ENCODE peak calls at places on chromosomes 13 and 19, in four cellular contexts. One of them, this sample, is unnamed.

GRCh38 chr19:54473071-54473941 is at the start of gene CDC42EP5:
- DNase-seq in right lobe of liver: peak; percentile 68
- DNase-seq in body of pancreas: peak; percentile 54
- DNase-seq in A549: no peak
- DNase-seq in this sample: no peak

GRCh38 chr13:43916828-43917227 is 37.1 kb downstream of the LACC1 start:
- DNase-seq in body of pancreas: no peak
- DNase-seq in A549: no peak
- DNase-seq in right lobe of liver: no peak
- DNase-seq in this sample: no peak

GRCh38 chr13:94708031-94708571 is 4.2 kb downstream of the SOX21 start:
- DNase-seq in A549: no peak
- DNase-seq in right lobe of liver: no peak
- DNase-seq in body of pancreas: no peak
- DNase-seq in this sample: peak; percentile 26

GRCh38 chr19:44925114-44925891 is 10.9 kb downstream of the APOC1 start:
- DNase-seq in body of pancreas: peak; percentile 47
- DNase-seq in A549: no peak
- DNase-seq in right lobe of liver: peak; percentile 97
- DNase-seq in this sample: no peak

GRCh38 chr13:99421271-99421670 is 80.0 kb upstream of the TM9SF2 start:
- DNase-seq in body of pancreas: no peak
- DNase-seq in A549: no peak
- DNase-seq in right lobe of liver: no peak
- DNase-seq in this sample: no peak

GRCh38 chr19:50556236-50557008 is 11.8 kb downstream of the LRRC4B start:
- DNase-seq in A549: peak; percentile 88
- DNase-seq in body of pancreas: peak; percentile 58
- DNase-seq in right lobe of liver: peak; percentile 67
- DNase-seq in this sample: peak; percentile 69

GRCh38 chr19:737591-738093 is 13.3 kb upstream of the MISP start:
- DNase-seq in A549: peak; percentile 45
- DNase-seq in body of pancreas: peak; percentile 43
- DNase-seq in right lobe of liver: no peak
- DNase-seq in this sample: peak; percentile 53

GRCh38 chr13:67107973-67108372 is 122.2 kb downstream of the PCDH9 start:
- DNase-seq in body of pancreas: no peak
- DNase-seq in right lobe of liver: no peak
- DNase-seq in A549: no peak
- DNase-seq in this sample: no peak

GRCh38 chr13:44762946-44763345 is 186.8 kb upstream of the TSC22D1 start:
- DNase-seq in right lobe of liver: no peak
- DNase-seq in A549: no peak
- DNase-seq in body of pancreas: no peak
- DNase-seq in this sample: no peak

GRCh38 chr13:33276581-33276980 is 9.0 kb downstream of the STARD13 start:
- DNase-seq in body of pancreas: no peak
- DNase-seq in right lobe of liver: no peak
- DNase-seq in A549: no peak
- DNase-seq in this sample: no peak

GRCh38 chr13:75554981-75555380 is 5.4 kb downstream of the UCHL3 start:
- DNase-seq in body of pancreas: no peak
- DNase-seq in right lobe of liver: no peak
- DNase-seq in A549: no peak
- DNase-seq in this sample: no peak

GRCh38 chr19:3981736-3982681 is 3.3 kb downstream of the EEF2 start:
- DNase-seq in body of pancreas: no peak
- DNase-seq in A549: no peak
- DNase-seq in right lobe of liver: no peak
- DNase-seq in this sample: no peak

GRCh38 chr19:662962-663681 is at the start of gene RNF126:
- DNase-seq in right lobe of liver: peak; percentile 94
- DNase-seq in A549: peak; percentile 87
- DNase-seq in body of pancreas: peak; percentile 93
- DNase-seq in this sample: peak; percentile 97

GRCh38 chr19:33098023-33098652 is 17.2 kb downstream of the GPATCH1 start:
- DNase-seq in body of pancreas: peak; percentile 21
- DNase-seq in A549: peak; percentile 40
- DNase-seq in right lobe of liver: peak; percentile 80
- DNase-seq in this sample: no peak

GRCh38 chr19:17590780-17591688 is 35.6 kb downstream of the COLGALT1 start:
- DNase-seq in body of pancreas: no peak
- DNase-seq in right lobe of liver: no peak
- DNase-seq in A549: no peak
- DNase-seq in this sample: no peak

GRCh38 chr19:58054792-58055482 is 4.1 kb upstream of the ZNF135 start:
- DNase-seq in right lobe of liver: no peak
- DNase-seq in A549: no peak
- DNase-seq in body of pancreas: peak; percentile 49
- DNase-seq in this sample: no peak

GRCh38 chr19:23203841-23204344 is 46.3 kb downstream of the ZNF724 start:
- DNase-seq in body of pancreas: no peak
- DNase-seq in A549: no peak
- DNase-seq in right lobe of liver: no peak
- DNase-seq in this sample: no peak
- TF ChIP-seq POLR2A in body of pancreas: no peak
- TF ChIP-seq POLR2A in A549: no peak
- TF ChIP-seq POLR2A in right lobe of liver: no peak
- TF ChIP-seq POLR2A in this sample: no peak

DNA sequence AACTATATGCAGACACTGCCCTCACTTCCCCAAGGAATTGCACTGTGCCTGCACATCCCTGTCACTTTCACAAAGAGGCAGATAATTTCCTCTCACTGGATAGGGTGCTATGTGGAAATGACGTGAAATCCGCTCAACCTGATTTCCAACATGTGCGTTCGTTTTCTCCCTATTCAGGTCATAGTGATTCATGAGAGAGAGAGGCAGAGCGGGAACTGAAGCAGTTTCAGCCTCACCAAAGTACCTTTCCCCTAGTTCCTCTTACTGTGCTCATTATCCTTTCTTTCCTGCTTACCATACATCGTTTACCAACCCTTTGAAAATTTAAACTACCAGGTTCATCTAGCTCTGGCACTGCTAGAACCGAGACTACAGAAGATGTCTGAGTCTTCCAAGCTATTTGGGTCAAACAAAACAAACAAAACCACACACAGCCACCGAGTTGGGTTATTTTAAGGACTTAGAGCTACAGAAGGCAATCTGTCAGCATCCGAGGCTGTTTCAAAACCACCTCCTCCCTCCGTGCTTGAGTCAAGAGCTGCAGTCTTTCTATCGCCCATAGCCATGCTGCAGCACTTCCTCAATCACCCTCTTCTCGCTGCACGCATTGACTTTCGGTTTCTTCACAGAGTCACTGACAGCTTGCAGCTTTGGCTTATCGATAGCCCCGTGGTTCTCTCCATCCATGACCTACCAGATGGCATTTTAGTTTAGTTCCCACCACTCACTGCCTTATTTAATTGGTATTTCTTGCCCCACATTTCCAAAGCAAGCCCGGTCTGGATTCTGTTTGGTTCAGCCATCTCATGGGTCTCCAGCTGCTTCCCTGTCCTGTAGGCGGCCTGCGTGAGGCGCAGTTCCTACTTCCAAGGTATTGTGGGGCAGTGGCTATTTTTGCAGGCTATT is 1395.8 kb downstream of the EFNB2 start:
- DNase-seq in body of pancreas: no peak
- DNase-seq in right lobe of liver: peak; percentile 56
- DNase-seq in A549: peak; percentile 52
- DNase-seq in this sample: peak; percentile 77
- TF ChIP-seq POLR2A in body of pancreas: no peak
- TF ChIP-seq POLR2A in right lobe of liver: no peak
- TF ChIP-seq POLR2A in A549: no peak
- TF ChIP-seq POLR2A in this sample: peak; percentile 59

DNA sequence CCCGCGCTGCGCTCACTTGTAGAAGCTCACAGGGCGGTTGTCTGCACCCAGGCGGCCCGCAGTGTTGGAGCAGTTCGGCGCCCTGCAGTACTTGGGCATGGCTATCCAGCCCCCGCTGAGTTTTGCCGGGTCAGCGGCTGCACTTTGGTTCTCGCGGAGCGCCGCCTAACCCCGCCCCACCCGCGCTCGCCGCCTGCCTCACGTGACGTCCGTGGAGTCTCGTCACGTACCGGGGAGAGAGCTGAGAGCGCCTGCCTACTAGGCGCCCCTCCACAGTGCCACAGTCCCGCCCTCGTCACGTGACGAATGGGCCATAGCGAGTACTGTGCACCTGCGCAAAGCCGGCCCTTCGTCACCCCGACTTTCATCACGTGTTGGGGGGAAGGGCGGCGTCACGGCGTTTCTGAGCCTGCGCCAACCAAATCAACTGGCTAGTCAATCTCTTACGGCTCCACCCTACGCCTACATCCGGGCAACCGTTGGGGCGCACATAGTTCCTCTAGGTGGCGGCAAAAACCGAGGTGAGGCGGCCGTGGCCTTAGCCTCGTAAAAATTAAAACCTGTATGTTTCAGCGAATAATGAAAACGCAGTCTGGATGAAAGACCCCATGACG is at the start of gene THAP8:
- DNase-seq in right lobe of liver: peak; percentile 100
- DNase-seq in A549: peak; percentile 100
- DNase-seq in body of pancreas: peak; percentile 100
- DNase-seq in this sample: peak; percentile 100
- TF ChIP-seq POLR2A in right lobe of liver: peak; percentile 82
- TF ChIP-seq POLR2A in A549: peak; percentile 93
- TF ChIP-seq POLR2A in body of pancreas: peak; percentile 90
- TF ChIP-seq POLR2A in this sample: peak; percentile 82

GRCh38 chr19:48635263-48635965 is 1.8 kb downstream of the DBP start:
- DNase-seq in right lobe of liver: peak; percentile 84
- DNase-seq in body of pancreas: peak; percentile 72
- DNase-seq in A549: peak; percentile 73
- DNase-seq in this sample: peak; percentile 89

GRCh38 chr19:48635966-48636858 is 967 bp downstream of the DBP start:
- DNase-seq in A549: no peak
- DNase-seq in body of pancreas: no peak
- DNase-seq in right lobe of liver: peak; percentile 63
- DNase-seq in this sample: no peak

GRCh38 chr19:48637449-48637947 is 319 bp upstream of the DBP start:
- DNase-seq in body of pancreas: peak; percentile 99
- DNase-seq in A549: peak; percentile 100
- DNase-seq in right lobe of liver: peak; percentile 98
- DNase-seq in this sample: peak; percentile 94

GRCh38 chr19:48637948-48638830 is 1.0 kb upstream of the DBP start:
- DNase-seq in body of pancreas: peak; percentile 94
- DNase-seq in right lobe of liver: peak; percentile 77
- DNase-seq in A549: peak; percentile 98
- DNase-seq in this sample: peak; percentile 91

GRCh38 chr19:48636859-48637448 is at the start of gene DBP:
- DNase-seq in A549: peak; percentile 79
- DNase-seq in right lobe of liver: peak; percentile 77
- DNase-seq in body of pancreas: peak; percentile 64
- DNase-seq in this sample: no peak
- TF ChIP-seq POLR2A in A549: no peak
- TF ChIP-seq POLR2A in right lobe of liver: peak; percentile 14
- TF ChIP-seq POLR2A in body of pancreas: peak; percentile 48
- TF ChIP-seq POLR2A in this sample: no peak

DNA sequence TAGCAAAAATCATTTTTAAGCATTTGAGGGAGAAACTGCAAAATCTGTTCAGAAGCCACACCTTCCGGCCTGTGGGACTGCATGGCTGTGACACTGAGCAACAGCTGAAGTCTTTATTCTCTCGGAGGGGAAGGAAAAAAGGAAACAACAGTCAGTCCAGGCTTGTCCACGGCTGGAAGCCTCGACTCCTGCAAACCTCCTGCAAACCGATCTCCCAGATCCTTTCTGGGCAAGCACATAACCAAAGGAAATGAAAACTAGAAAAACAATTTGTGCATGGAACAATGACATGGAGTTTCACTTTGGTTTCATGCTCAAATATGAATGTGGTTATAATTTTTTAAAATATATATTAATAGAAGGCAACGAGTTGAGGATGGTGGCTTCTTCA is 1.0 kb downstream of the COL4A1 start:
- DNase-seq in right lobe of liver: no peak
- DNase-seq in body of pancreas: no peak
- DNase-seq in A549: no peak
- DNase-seq in this sample: no peak
- TF ChIP-seq POLR2A in right lobe of liver: no peak
- TF ChIP-seq POLR2A in body of pancreas: no peak
- TF ChIP-seq POLR2A in A549: no peak
- TF ChIP-seq POLR2A in this sample: no peak

DNA sequence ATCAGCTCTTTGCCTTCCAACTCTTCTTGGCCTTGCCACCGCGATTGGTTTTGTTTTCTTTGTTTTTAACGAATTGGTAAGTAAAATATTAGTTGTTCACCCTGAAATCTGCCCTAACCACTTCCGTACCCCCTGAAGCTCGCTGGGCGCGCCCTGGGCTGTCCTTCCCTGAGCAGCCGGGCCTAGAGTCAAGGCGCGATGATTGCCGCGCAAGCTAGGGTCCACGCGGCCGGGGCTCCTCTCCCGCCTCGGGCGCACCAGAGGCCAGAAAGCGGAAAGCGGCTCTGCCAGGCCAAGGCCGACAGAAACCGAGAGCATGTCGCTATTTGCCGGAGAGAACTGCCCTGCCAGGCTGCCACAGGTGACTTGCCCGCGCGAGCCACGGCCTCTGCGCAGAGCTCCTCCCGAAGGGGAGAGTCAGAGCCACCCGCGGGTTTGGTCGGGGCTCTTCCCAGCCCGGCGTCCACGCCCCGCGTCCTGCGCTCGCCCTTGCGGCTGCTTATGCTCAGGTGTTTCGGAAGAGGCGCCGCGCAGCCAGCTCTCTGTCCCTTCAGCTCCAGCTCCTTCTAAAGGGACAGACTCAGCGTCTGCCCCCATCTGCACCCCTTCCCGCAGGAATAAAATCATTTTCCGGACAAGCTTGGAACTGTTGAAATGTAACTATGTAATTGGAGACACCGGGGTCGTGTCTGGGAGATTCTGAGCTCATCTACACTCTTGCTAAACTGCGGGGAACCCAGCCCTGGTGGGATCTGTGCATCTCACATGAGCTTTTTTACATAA is 6.7 kb upstream of the CDX2 start:
- DNase-seq in A549: no peak
- DNase-seq in right lobe of liver: no peak
- DNase-seq in body of pancreas: peak; percentile 7
- DNase-seq in this sample: no peak
- TF ChIP-seq POLR2A in A549: no peak
- TF ChIP-seq POLR2A in right lobe of liver: no peak
- TF ChIP-seq POLR2A in body of pancreas: no peak
- TF ChIP-seq POLR2A in this sample: no peak

GRCh38 chr19:9565900-9566705 is 18.2 kb downstream of the ZNF121 start:
- DNase-seq in right lobe of liver: no peak
- DNase-seq in body of pancreas: no peak
- DNase-seq in A549: peak; percentile 53
- DNase-seq in this sample: peak; percentile 35
- TF ChIP-seq POLR2A in right lobe of liver: no peak
- TF ChIP-seq POLR2A in body of pancreas: no peak
- TF ChIP-seq POLR2A in A549: no peak
- TF ChIP-seq POLR2A in this sample: no peak

This sample was measured in erythroblast.